ENCODE peak calls at places on chromosome 16, in nine cellular contexts. One of them, this sample, is unnamed.

GRCh38 chr16:70304892-70305448 is 6.0 kb downstream of the DDX19B start:
- DNase-seq in hepatocyte: no peak
- DNase-seq in SK-N-SH: no peak
- DNase-seq in IMR-90: no peak
- DNase-seq in endothelial cell of umbilical vein: no peak
- DNase-seq in H1: no peak
- DNase-seq in GM23248: peak
- DNase-seq in H9: no peak
- DNase-seq in MM.1S: no peak
- DNase-seq in this sample: no peak

GRCh38 chr16:918068-918467 is 52.7 kb downstream of the LMF1 start:
- DNase-seq in hepatocyte: peak
- DNase-seq in H9: no peak
- DNase-seq in IMR-90: peak
- DNase-seq in endothelial cell of umbilical vein: no peak
- DNase-seq in SK-N-SH: no peak
- DNase-seq in H1: no peak
- DNase-seq in MM.1S: no peak
- DNase-seq in GM23248: no peak
- DNase-seq in this sample: no peak

GRCh38 chr16:913817-914440 is 56.9 kb downstream of the LMF1 start:
- DNase-seq in H1: no peak
- DNase-seq in SK-N-SH: no peak
- DNase-seq in IMR-90: no peak
- DNase-seq in GM23248: no peak
- DNase-seq in H9: no peak
- DNase-seq in endothelial cell of umbilical vein: no peak
- DNase-seq in hepatocyte: no peak
- DNase-seq in MM.1S: no peak
- DNase-seq in this sample: no peak

GRCh38 chr16:2867987-2868789 is 10.2 kb upstream of the PRSS22 start:
- DNase-seq in SK-N-SH: peak
- DNase-seq in H1: peak
- DNase-seq in MM.1S: peak
- DNase-seq in hepatocyte: peak
- DNase-seq in GM23248: peak
- DNase-seq in IMR-90: peak
- DNase-seq in H9: peak
- DNase-seq in endothelial cell of umbilical vein: peak
- DNase-seq in this sample: peak

GRCh38 chr16:53908731-53909130 is 204.8 kb downstream of the FTO start:
- DNase-seq in SK-N-SH: no peak
- DNase-seq in GM23248: no peak
- DNase-seq in IMR-90: peak
- DNase-seq in MM.1S: no peak
- DNase-seq in H1: no peak
- DNase-seq in H9: no peak
- DNase-seq in endothelial cell of umbilical vein: no peak
- DNase-seq in hepatocyte: no peak
- DNase-seq in this sample: no peak

GRCh38 chr16:67392301-67393059 is 818 bp downstream of the TPPP3 start:
- DNase-seq in endothelial cell of umbilical vein: no peak
- DNase-seq in SK-N-SH: no peak
- DNase-seq in GM23248: no peak
- DNase-seq in MM.1S: no peak
- DNase-seq in H9: no peak
- DNase-seq in H1: no peak
- DNase-seq in IMR-90: no peak
- DNase-seq in hepatocyte: no peak
- DNase-seq in this sample: no peak

GRCh38 chr16:22355487-22355908 is 18.9 kb downstream of the CDR2 start:
- DNase-seq in endothelial cell of umbilical vein: no peak
- DNase-seq in MM.1S: peak
- DNase-seq in SK-N-SH: no peak
- DNase-seq in H1: no peak
- DNase-seq in hepatocyte: no peak
- DNase-seq in H9: no peak
- DNase-seq in IMR-90: no peak
- DNase-seq in GM23248: peak
- DNase-seq in this sample: no peak

GRCh38 chr16:81625544-81626152 is 153.4 kb upstream of the PLCG2 start:
- DNase-seq in MM.1S: no peak
- DNase-seq in IMR-90: peak
- DNase-seq in GM23248: peak
- DNase-seq in endothelial cell of umbilical vein: peak
- DNase-seq in hepatocyte: no peak
- DNase-seq in H9: no peak
- DNase-seq in H1: no peak
- DNase-seq in SK-N-SH: no peak
- DNase-seq in this sample: no peak

GRCh38 chr16:25996052-25996451 is 304.3 kb downstream of the HS3ST4 start:
- DNase-seq in H9: no peak
- DNase-seq in H1: no peak
- DNase-seq in GM23248: peak
- DNase-seq in hepatocyte: no peak
- DNase-seq in endothelial cell of umbilical vein: no peak
- DNase-seq in IMR-90: no peak
- DNase-seq in SK-N-SH: no peak
- DNase-seq in MM.1S: no peak
- DNase-seq in this sample: peak

GRCh38 chr16:82169861-82170845 is at the start of gene MPHOSPH6:
- DNase-seq in SK-N-SH: peak
- DNase-seq in H9: peak
- DNase-seq in GM23248: peak
- DNase-seq in H1: peak
- DNase-seq in hepatocyte: peak
- DNase-seq in IMR-90: peak
- DNase-seq in MM.1S: peak
- DNase-seq in endothelial cell of umbilical vein: peak
- DNase-seq in this sample: peak

GRCh38 chr16:51851111-51851510 is 695.8 kb downstream of the TOX3 start:
- DNase-seq in hepatocyte: no peak
- DNase-seq in MM.1S: no peak
- DNase-seq in SK-N-SH: no peak
- DNase-seq in endothelial cell of umbilical vein: no peak
- DNase-seq in H1: no peak
- DNase-seq in H9: no peak
- DNase-seq in IMR-90: no peak
- DNase-seq in GM23248: no peak
- DNase-seq in this sample: no peak

GRCh38 chr16:53864819-53865491 is 161.0 kb downstream of the FTO start:
- DNase-seq in MM.1S: no peak
- DNase-seq in IMR-90: peak
- DNase-seq in H1: no peak
- DNase-seq in GM23248: peak
- DNase-seq in hepatocyte: no peak
- DNase-seq in H9: no peak
- DNase-seq in SK-N-SH: no peak
- DNase-seq in endothelial cell of umbilical vein: peak
- DNase-seq in this sample: no peak

DNA sequence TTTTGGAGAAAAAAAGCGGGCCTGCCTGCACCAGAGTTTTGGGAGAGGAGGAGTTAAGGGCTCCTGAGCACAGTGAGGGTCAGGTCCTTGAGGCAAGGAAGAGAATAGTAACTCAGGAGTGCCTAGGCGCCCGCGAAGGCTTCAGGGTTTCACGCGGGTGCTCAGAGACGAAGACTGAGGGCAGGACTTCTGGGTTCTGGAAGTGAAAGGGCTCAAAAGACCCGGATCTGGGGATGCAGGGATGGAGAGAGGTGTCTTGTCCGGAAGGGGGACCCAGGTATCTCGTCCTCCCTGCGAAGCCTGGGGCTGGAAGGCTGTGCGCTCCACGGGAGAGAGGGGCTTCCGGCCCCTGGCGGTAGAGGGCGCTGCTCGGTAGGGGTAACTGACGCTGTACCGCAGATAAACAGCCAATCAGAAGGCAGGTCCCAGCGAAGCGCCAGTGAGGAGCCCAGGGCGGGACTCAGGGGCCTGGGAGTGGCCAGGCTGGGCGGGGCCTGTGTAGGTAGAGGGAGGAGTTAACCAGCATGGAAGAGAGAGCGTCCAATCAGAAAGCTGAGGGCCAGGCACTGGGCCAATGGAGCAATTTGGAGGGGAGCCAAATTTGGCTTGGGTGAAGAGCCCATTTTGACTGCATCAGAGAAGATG is 729 bp downstream of the TGFB1I1 start:
- DNase-seq in H1: no peak
- DNase-seq in GM23248: peak
- DNase-seq in IMR-90: peak
- DNase-seq in hepatocyte: peak
- DNase-seq in endothelial cell of umbilical vein: peak
- DNase-seq in SK-N-SH: peak
- DNase-seq in H9: peak
- DNase-seq in MM.1S: no peak
- DNase-seq in this sample: no peak
- H3K27ac ChIP-seq in H1: no peak
- H3K27ac ChIP-seq in GM23248: peak
- H3K27ac ChIP-seq in IMR-90: peak
- H3K27ac ChIP-seq in hepatocyte: peak
- H3K27ac ChIP-seq in endothelial cell of umbilical vein: peak
- H3K27ac ChIP-seq in SK-N-SH: peak
- H3K27ac ChIP-seq in H9: no peak
- H3K27ac ChIP-seq in MM.1S: no peak
- H3K27ac ChIP-seq in this sample: no peak

DNA sequence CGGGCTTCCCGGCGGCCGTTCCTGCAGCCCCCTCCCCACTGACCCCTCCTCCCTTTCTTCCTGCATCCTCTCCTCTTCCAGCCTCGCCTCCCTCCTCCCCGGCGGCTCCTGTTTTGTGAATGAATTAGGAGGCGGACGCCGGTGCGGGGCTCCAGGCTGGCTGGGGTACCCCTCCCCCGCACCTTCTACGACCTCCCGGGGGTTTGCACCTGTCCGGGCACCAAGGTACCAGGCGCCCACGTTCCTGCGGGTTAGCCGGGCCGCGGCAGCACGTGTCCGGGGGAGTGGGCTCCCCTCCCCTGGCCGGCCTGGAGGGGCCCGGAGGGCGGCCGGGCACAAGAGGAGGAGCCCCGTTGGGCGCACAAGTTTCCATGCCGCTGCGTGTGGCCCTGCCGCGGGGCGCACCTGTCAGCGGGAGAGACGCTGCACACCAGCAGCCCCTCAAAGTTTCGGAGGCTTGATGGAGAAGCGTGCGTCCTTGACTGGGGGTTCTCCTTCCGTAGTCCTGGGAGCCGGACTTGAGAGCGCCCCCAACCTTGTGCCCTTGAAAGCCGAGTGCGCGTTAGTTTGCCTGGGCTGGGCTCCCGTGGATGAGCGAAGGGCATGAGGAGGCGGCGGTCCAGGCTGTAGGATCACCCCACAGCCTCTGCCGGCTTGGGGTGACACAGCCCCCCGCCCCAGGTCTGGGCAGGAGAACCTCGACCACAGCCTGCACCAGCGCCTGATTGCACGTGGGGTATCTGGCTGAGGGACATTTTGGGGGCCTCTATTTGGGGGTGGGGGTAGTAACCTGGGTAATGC is 1.2 kb downstream of the HAS3 start:
- DNase-seq in H9: peak
- DNase-seq in GM23248: peak
- DNase-seq in hepatocyte: no peak
- DNase-seq in IMR-90: no peak
- DNase-seq in endothelial cell of umbilical vein: peak
- DNase-seq in H1: no peak
- DNase-seq in MM.1S: no peak
- DNase-seq in SK-N-SH: peak
- DNase-seq in this sample: no peak
- H2AFZ ChIP-seq in H9: no peak
- H2AFZ ChIP-seq in GM23248: no peak
- H2AFZ ChIP-seq in hepatocyte: no peak
- H2AFZ ChIP-seq in IMR-90: peak
- H2AFZ ChIP-seq in endothelial cell of umbilical vein: peak
- H2AFZ ChIP-seq in H1: no peak
- H2AFZ ChIP-seq in MM.1S: peak
- H2AFZ ChIP-seq in SK-N-SH: peak
- H2AFZ ChIP-seq in this sample: no peak

DNA sequence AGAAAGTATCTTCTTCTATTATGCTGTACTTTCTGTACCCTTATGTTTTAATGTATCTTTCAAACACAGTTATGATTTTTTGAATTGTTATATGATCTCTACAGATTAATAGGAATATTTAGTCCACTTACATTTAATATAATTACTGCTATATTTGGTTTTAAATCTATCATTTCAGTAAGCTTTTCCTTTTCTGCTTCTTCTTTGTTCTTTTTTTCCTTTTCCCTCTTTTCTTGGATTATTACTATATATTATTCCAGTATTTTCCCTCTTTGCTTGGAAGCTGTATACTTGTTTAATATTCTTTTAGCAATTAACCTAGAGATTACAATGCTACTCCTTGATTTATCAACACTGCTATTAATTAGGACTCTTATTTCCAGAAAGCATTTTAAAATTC is 13.5 kb downstream of the TLE7 start:
- DNase-seq in endothelial cell of umbilical vein: no peak
- DNase-seq in H1: no peak
- DNase-seq in GM23248: no peak
- DNase-seq in hepatocyte: no peak
- DNase-seq in IMR-90: no peak
- DNase-seq in SK-N-SH: no peak
- DNase-seq in MM.1S: no peak
- DNase-seq in H9: no peak
- DNase-seq in this sample: no peak
- H3K4me2 ChIP-seq in endothelial cell of umbilical vein: no peak
- H3K4me2 ChIP-seq in H1: no peak
- H3K4me2 ChIP-seq in GM23248: no peak
- H3K4me2 ChIP-seq in hepatocyte: no peak
- H3K4me2 ChIP-seq in IMR-90: no peak
- H3K4me2 ChIP-seq in SK-N-SH: no peak
- H3K4me2 ChIP-seq in MM.1S: no peak
- H3K4me2 ChIP-seq in H9: no peak
- H3K4me2 ChIP-seq in this sample: no peak

GRCh38 chr16:55346475-55346874 is 22.5 kb downstream of the IRX6 start:
- DNase-seq in H9: no peak
- DNase-seq in GM23248: no peak
- DNase-seq in H1: no peak
- DNase-seq in endothelial cell of umbilical vein: no peak
- DNase-seq in SK-N-SH: no peak
- DNase-seq in hepatocyte: no peak
- DNase-seq in IMR-90: no peak
- DNase-seq in MM.1S: no peak
- DNase-seq in this sample: no peak

GRCh38 chr16:55351936-55352335 is 27.9 kb downstream of the IRX6 start:
- DNase-seq in endothelial cell of umbilical vein: no peak
- DNase-seq in H9: no peak
- DNase-seq in SK-N-SH: no peak
- DNase-seq in MM.1S: no peak
- DNase-seq in hepatocyte: no peak
- DNase-seq in GM23248: no peak
- DNase-seq in H1: no peak
- DNase-seq in IMR-90: no peak
- DNase-seq in this sample: no peak

DNA sequence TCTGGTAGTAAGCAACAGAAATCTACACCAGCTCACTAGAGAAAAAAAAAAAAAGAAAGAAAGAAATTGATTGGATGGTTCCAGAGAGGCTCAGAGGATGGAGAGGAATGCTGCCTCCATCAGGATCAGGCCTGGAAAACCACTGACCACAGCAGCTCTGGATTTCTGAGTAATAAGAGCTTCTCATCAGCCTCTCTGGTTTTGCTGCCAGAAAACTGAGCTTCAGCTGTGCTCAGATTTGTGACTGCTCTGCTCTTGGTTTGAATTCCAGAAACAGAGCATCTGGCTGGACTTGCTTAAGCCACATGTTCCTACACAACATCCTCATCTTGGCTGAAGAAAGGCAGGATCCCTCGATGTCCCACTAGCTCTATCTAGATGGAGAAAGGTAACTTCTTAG is 25.9 kb downstream of the IRX6 start:
- DNase-seq in H1: no peak
- DNase-seq in MM.1S: no peak
- DNase-seq in H9: no peak
- DNase-seq in GM23248: peak
- DNase-seq in hepatocyte: no peak
- DNase-seq in SK-N-SH: no peak
- DNase-seq in endothelial cell of umbilical vein: no peak
- DNase-seq in IMR-90: no peak
- DNase-seq in this sample: no peak
- H3K27ac ChIP-seq in H1: no peak
- H3K27ac ChIP-seq in MM.1S: no peak
- H3K27ac ChIP-seq in H9: no peak
- H3K27ac ChIP-seq in GM23248: no peak
- H3K27ac ChIP-seq in hepatocyte: no peak
- H3K27ac ChIP-seq in SK-N-SH: no peak
- H3K27ac ChIP-seq in endothelial cell of umbilical vein: no peak
- H3K27ac ChIP-seq in IMR-90: no peak
- H3K27ac ChIP-seq in this sample: no peak